ENCODE peak calls at places on chromosomes 5 and 9, in six cellular contexts. H, K, L, A, Q and M are unnamed samples.

GRCh38 chr5:2902742-2903297 is 151.3 kb upstream of the IRX2 start:
- DNase-seq in A (no peak), H (no peak), K (no peak), Q (no peak), L (no peak), M (no peak)

GRCh38 chr5:117487556-117487955 is 912.9 kb upstream of the SEMA6A start:
- DNase-seq in Q (no peak), H (no peak), A (no peak), K (no peak), L (no peak), M (no peak)

GRCh38 chr9:31588010-31588409 is 796.4 kb upstream of the ACO1 start:
- DNase-seq in L (no peak), Q (no peak), H (no peak), A (no peak), K (no peak), M (no peak)

GRCh38 chr5:21807953-21808352 is 1045.2 kb downstream of the CDH12 start:
- DNase-seq in L (no peak), K (no peak), H (no peak), Q (no peak), A (no peak), M (no peak)

GRCh38 chr5:125154321-125154811 is 407.9 kb upstream of the ZNF608 start:
- DNase-seq in Q (no peak), A (no peak), L (no peak), K (no peak), H (no peak), M (no peak)

GRCh38 chr5:54534306-54534705 is 16.7 kb downstream of the SNX18 start:
- DNase-seq in K (no peak), A (no peak), Q (no peak), H (no peak), L (no peak), M (no peak)

GRCh38 chr9:111969061-111969460 is 72.4 kb downstream of the UGCG start:
- DNase-seq in K (no peak), L (no peak), Q (no peak), H (no peak), A (no peak), M (no peak)

GRCh38 chr9:108515856-108516255 is 339.9 kb downstream of the ACTL7B start:
- DNase-seq in A (no peak), K (no peak), L (no peak), H (no peak), Q (no peak), M (no peak)

GRCh38 chr5:151469992-151470391 is 22.6 kb downstream of the SLC36A1 start:
- DNase-seq in Q (no peak), A (no peak), L (no peak), K (no peak), H (no peak), M (no peak)

GRCh38 chr9:109424618-109425017 is 73.5 kb downstream of the PTPN3 start:
- DNase-seq in H (no peak), A (no peak), L (no peak), K (no peak), Q (no peak), M (no peak)

GRCh38 chr9:110152704-110153374 is 55.1 kb downstream of the C9orf152 start:
- DNase-seq in A (no peak), Q (peak; percentile 80), L (peak; percentile 65), K (no peak), H (peak; percentile 61), M (no peak)

GRCh38 chr5:154967419-154968024 is 26.6 kb downstream of the MRPL22 start:
- DNase-seq in K (no peak), A (no peak), Q (peak; percentile 7), H (peak; percentile 26), L (peak; percentile 19), M (no peak)

GRCh38 chr9:4689013-4689412 is 9.6 kb downstream of the CDC37L1 start:
- DNase-seq in Q (no peak), H (no peak), A (no peak), L (no peak), K (no peak), M (no peak)

GRCh38 chr9:128096614-128097013 is 28.6 kb downstream of the SLC25A25 start:
- DNase-seq in A (no peak), L (no peak), K (no peak), Q (no peak), H (no peak), M (no peak)

GRCh38 chr5:130050585-130050984 is 146.3 kb downstream of the CHSY3 start:
- DNase-seq in K (no peak), Q (no peak), H (no peak), A (no peak), L (no peak), M (no peak)

GRCh38 chr5:132262882-132263547 is 5.5 kb downstream of the PDLIM4 start:
- DNase-seq in H (no peak), L (no peak), Q (no peak), K (no peak), A (no peak), M (no peak)

GRCh38 chr9:116543731-116544400 is 143.2 kb upstream of the TRIM32 start:
- DNase-seq in Q (no peak), A (no peak), L (no peak), K (no peak), H (no peak), M (no peak)

GRCh38 chr5:160802567-160802966 is 49.4 kb downstream of the ATP10B start:
- DNase-seq in Q (no peak), K (no peak), H (no peak), L (no peak), A (no peak), M (no peak)

GRCh38 chr5:171317225-171317624 is 8.2 kb downstream of the TLX3 start:
- DNase-seq in Q (no peak), H (no peak), L (no peak), K (no peak), A (no peak), M (no peak)